ENCODE peak calls at places on chromosomes 6 and 20, in four cellular contexts. U is K562, M is IMR-90, W is GM12878. X is an unnamed sample.

GRCh38 chr6:110357696-110358535 is at the start of gene METTL24:
- DNase-seq in M (no peak), U (no peak), W (no peak), X (no peak)

GRCh38 chr20:34210271-34210670 is 31.0 kb upstream of the ASIP start:
- DNase-seq in M (no peak), U (no peak), W (no peak), X (no peak)

GRCh38 chr6:166969390-166970002 is 13.1 kb upstream of the RNASET2 start:
- DNase-seq in W (no peak), M (no peak), U (no peak), X (no peak)

GRCh38 chr6:96196633-96197032 is 180.9 kb downstream of the FUT9 start:
- DNase-seq in U (no peak), W (no peak), M (no peak), X (no peak)

GRCh38 chr20:32162367-32162766 is 45.2 kb downstream of the PLAGL2 start:
- DNase-seq in W (no peak), M (no peak), U (no peak), X (no peak)

GRCh38 chr6:53086302-53086701 is 21.1 kb downstream of the FBXO9 start:
- DNase-seq in W (no peak), U (no peak), M (no peak), X (no peak)

GRCh38 chr6:149362289-149362688 is 37.8 kb upstream of the SUMO4 start:
- DNase-seq in M (no peak), U (no peak), W (no peak), X (no peak)

GRCh38 chr6:136696783-136697364 is 95.4 kb downstream of the MAP3K5 start:
- DNase-seq in U (no peak), W (no peak), M (no peak), X (no peak)

GRCh38 chr6:34025851-34026250 is 120.0 kb downstream of the GRM4 start:
- DNase-seq in W (no peak), M (no peak), U (no peak), X (no peak)

GRCh38 chr6:30006170-30007131 is 54.6 kb upstream of the POLR1H start:
- DNase-seq in W (no peak), M (peak), U (no peak), X (no peak)
- TF ChIP-seq FOS in W (no peak), M (no peak), U (no peak), X (no peak)

DNA sequence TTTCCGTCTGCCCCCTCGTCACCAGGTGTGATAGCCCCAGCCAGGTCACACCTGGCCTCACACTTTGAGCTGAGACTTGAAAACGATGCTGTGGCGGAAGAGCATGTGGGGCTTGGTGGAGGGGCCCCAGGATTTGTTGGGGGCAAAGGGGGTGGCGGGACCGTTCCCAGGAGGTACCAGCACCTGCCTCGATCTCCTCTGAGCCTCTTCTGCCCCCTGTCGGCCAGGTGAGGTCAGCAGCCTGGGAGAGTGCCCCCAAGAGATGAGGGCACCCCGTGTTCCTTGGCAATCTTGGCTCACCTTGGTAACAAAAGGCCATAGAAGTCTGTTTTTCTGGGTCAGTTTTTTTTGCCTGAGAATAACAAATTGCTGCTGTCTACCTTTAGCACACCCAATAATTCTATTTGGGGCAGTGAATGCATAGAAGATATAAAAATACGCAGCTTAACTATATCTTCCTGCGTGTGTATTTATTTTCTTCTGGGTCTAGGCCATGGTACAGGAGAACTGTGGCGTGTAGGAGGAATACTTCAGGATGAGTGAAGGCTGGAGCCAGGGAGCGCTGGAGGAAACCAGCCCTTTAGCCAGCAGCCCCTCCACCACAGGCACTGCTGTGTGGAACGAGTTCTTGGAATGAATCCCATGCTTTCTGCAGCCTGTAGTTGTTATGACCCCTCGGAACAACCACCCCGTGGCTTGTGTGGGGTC is 25.2 kb downstream of the SPATA2 start:
- DNase-seq in M (no peak), W (no peak), U (no peak), X (no peak)
- TF ChIP-seq FOS in M (no peak), W (no peak), U (no peak), X (no peak)

DNA sequence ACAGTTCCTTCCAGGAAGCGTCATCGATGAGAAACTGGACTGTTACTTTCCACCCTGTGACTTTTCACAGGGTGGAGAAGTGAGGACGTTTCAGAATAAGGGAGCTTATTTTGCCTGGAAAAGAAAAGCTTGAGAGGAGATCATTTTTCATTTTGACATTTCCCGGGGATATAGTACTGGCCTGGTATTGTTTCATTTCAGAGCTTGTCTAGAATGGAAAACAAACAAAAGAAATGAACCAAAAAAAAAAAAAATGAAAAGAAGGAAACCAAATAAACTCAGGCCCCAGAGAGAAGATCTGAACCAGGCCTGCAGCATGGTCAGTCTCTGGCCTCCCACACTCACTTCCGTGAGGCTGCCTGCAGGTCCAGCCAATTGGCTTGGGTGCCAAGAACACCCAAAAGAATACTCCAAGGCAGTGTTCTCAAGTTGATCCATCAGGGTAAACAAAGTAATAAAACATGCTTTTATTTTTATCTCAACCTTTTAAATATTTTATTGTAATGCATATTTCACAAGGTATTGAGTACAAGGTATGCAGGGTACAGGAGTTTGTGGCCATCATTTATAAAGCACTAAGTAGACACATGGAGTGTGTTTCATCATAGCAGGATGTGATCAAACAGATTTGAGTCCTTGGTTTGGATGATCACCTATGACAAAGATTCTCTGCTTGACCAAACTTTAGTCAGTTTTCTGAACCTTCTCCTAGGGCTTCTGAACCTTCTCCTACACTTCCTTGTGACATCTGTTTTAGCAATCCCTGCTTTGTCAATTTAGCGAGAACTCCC is 177.0 kb upstream of the GGTLC1 start:
- DNase-seq in U (no peak), W (no peak), M (no peak), X (peak)
- TF ChIP-seq FOS in U (no peak), W (no peak), M (no peak), X (no peak)

DNA sequence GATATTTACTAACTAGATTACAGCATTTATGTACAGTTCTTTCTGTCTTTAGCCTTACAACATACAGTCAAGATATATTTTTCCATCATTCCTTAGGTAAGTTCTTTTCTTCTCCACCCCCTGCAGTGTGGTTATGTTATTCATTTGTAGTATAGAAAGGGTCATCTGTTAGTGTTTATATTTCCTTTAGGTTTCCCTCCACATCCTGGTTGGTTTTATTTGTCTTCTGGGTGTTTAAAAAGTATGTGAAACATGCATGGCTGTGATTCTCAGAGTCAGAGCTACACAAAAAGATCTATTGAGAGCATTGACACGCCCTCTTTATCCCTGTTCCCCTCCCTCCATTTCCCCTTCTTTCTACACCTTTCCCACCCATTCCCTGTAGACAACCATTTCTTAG is 20.1 kb downstream of the DHX35 start:
- DNase-seq in M (peak), U (no peak), W (no peak), X (no peak)
- TF ChIP-seq FOS in M (no peak), U (no peak), W (no peak), X (no peak)

X was measured in endothelial cell of umbilical vein.